ENCODE peak calls at places on chromosome 2, in eight cellular contexts. S is type B pancreatic cell, P is H9, F is tibial nerve, R is progenitor cell of endocrine pancreas, O is choroid plexus epithelial cell, M is A549, T is fibroblast of lung. H is an unnamed sample.

GRCh38 chr2:188181439-188181838 is 110.2 kb upstream of the GULP1 start:
- DNase-seq in F (no peak), R (no peak), S (no peak), M (no peak), T (no peak), P (peak; percentile 37), O (no peak), H (no peak)

GRCh38 chr2:152566728-152567069 is 150.6 kb downstream of the PRPF40A start:
- DNase-seq in M (no peak), T (peak; percentile 68), R (no peak), P (no peak), O (peak; percentile 78), S (no peak), F (no peak), H (no peak)

GRCh38 chr2:2587364-2587763 is 256.3 kb upstream of the MYT1L start:
- DNase-seq in P (no peak), M (no peak), T (no peak), S (no peak), F (no peak), R (no peak), O (no peak), H (no peak)

GRCh38 chr2:73232471-73233153 is 427 bp downstream of the PRADC1 start:
- DNase-seq in P (no peak), T (no peak), R (no peak), M (peak; percentile 34), F (peak; percentile 14), O (no peak), S (no peak), H (peak; percentile 81)

GRCh38 chr2:56299166-56299806 is 115.5 kb downstream of the CCDC85A start:
- DNase-seq in R (no peak), P (no peak), T (peak; percentile 68), M (no peak), O (no peak), S (no peak), F (no peak), H (no peak)

GRCh38 chr2:183408562-183408961 is 284.3 kb downstream of the NUP35 start:
- DNase-seq in O (no peak), P (no peak), F (no peak), M (no peak), S (no peak), R (no peak), T (no peak), H (no peak)

GRCh38 chr2:137220438-137220998 is 455.2 kb downstream of the THSD7B start:
- DNase-seq in M (no peak), R (no peak), P (no peak), S (no peak), T (peak; percentile 73), O (peak; percentile 21), F (no peak), H (no peak)

GRCh38 chr2:88071365-88071764 is 3.7 kb downstream of the SMYD1 start:
- DNase-seq in R (no peak), S (no peak), P (no peak), F (no peak), T (no peak), M (no peak), O (no peak), H (no peak)

GRCh38 chr2:152411154-152411553 is 76.2 kb downstream of the FMNL2 start:
- DNase-seq in R (no peak), M (no peak), F (no peak), S (no peak), P (no peak), O (peak; percentile 42), T (no peak), H (no peak)

GRCh38 chr2:240722796-240723735 is 31.4 kb downstream of the AQP12A start:
- DNase-seq in R (no peak), S (no peak), T (no peak), P (no peak), F (no peak), M (no peak), O (peak; percentile 5), H (no peak)
- TF ChIP-seq CTCF in R (no peak), S (no peak), T (no peak), P (no peak), F (no peak), M (no peak), O (peak; percentile 13), H (no peak)

GRCh38 chr2:111121028-111121872 is 536 bp downstream of the BCL2L11 start:
- DNase-seq in F (peak; percentile 14), T (peak; percentile 41), S (peak; percentile 77), M (peak; percentile 45), O (peak; percentile 46), R (peak; percentile 43), P (peak; percentile 37), H (peak; percentile 76)

GRCh38 chr2:111119004-111119846 is 1.5 kb upstream of the BCL2L11 start:
- DNase-seq in M (no peak), T (no peak), S (no peak), O (peak; percentile 24), F (no peak), P (peak; percentile 48), R (no peak), H (no peak)

GRCh38 chr2:111121873-111122630 is 1.3 kb downstream of the BCL2L11 start:
- DNase-seq in T (peak; percentile 83), S (peak; percentile 94), M (peak; percentile 86), R (peak; percentile 88), O (peak; percentile 87), P (peak; percentile 88), F (peak; percentile 79), H (peak; percentile 93)

GRCh38 chr2:111119847-111120252 is 864 bp upstream of the BCL2L11 start:
- DNase-seq in O (peak; percentile 9), T (no peak), R (no peak), F (no peak), S (no peak), M (no peak), P (no peak), H (no peak)

GRCh38 chr2:111120253-111121027 is at the start of gene BCL2L11:
- DNase-seq in S (peak; percentile 97), M (peak; percentile 94), O (peak; percentile 94), R (peak; percentile 95), T (peak; percentile 88), F (peak; percentile 82), P (peak; percentile 94), H (peak; percentile 90)
- TF ChIP-seq CTCF in S (peak; percentile 40), M (peak; percentile 42), O (no peak), R (peak; percentile 48), T (no peak), F (no peak), P (peak; percentile 42), H (no peak)

GRCh38 chr2:224573724-224574123 is 11.4 kb downstream of the CUL3 start:
- DNase-seq in S (no peak), O (no peak), T (no peak), M (no peak), F (no peak), R (no peak), P (no peak), H (no peak)
- TF ChIP-seq CTCF in S (no peak), O (no peak), T (no peak), M (no peak), F (no peak), R (no peak), P (no peak), H (no peak)

GRCh38 chr2:171723724-171724683 is 36.7 kb downstream of the DYNC1I2 start:
- DNase-seq in R (no peak), S (no peak), M (peak; percentile 9), T (peak; percentile 50), F (no peak), O (peak; percentile 54), P (peak; percentile 42), H (no peak)
- TF ChIP-seq CTCF in R (no peak), S (no peak), M (no peak), T (no peak), F (no peak), O (peak; percentile 40), P (peak; percentile 45), H (no peak)

GRCh38 chr2:234745347-234745746 is 206.5 kb upstream of the SH3BP4 start:
- DNase-seq in O (no peak), P (no peak), R (no peak), M (peak; percentile 13), F (no peak), T (no peak), S (no peak), H (no peak)
- TF ChIP-seq CTCF in O (peak; percentile 19), P (peak; percentile 60), R (peak; percentile 11), M (no peak), F (no peak), T (peak; percentile 8), S (peak; percentile 43), H (no peak)

DNA sequence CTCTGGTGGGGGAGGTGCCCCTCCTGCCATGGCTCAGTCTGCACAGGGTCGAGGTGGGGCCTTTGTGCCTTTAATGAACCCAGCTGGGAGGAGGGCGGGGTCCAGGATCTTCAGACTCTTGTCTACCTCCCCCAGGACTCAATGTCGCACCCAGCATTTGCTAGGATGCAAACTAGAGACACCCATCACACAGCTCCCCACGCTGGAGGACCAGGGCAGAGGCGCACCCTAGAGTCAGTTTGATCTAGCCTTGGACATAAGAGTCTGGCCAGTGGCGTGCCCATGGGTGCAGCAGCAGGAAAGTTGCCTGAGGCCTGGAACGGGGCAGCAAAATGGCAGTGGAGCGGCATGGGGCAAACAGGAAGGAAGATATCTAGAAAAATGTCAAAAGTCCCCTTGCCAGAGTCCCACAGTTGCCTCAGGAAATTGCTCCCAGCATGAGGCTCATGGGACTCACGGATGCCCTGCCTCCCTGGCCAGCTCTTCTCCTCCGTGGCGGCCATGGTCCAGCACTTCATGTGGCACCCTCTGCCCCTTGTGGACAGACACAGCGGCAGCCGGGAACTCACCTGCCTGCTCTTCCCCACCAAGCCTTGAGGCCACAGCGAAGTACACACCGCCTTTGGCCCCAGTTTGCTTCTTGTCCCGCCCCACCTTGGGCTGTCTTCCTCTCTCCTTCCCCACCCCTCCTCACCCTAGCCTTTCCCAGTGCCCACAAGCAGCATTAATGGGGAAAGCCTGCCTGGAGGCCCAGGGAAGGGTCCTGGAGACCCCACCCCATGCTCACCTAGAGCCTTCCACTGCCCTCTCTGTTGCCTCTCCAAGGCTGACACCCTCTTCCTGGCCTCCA is 17.7 kb downstream of the SH2D6 start:
- DNase-seq in P (no peak), F (no peak), R (no peak), M (peak; percentile 65), O (no peak), S (no peak), T (no peak), H (no peak)
- TF ChIP-seq CTCF in P (peak; percentile 51), F (no peak), R (peak; percentile 32), M (no peak), O (no peak), S (peak; percentile 17), T (no peak), H (no peak)

GRCh38 chr2:178419123-178419522 is 31.9 kb downstream of the PRKRA start:
- DNase-seq in F (no peak), S (no peak), P (no peak), T (no peak), M (peak; percentile 22), R (no peak), O (peak; percentile 75), H (no peak)
- TF ChIP-seq CTCF in F (no peak), S (peak; percentile 54), P (no peak), T (peak; percentile 41), M (peak; percentile 44), R (peak; percentile 17), O (peak; percentile 58), H (no peak)

H was measured in coronary artery.